ENCODE peak calls at places on chromosomes 1 and 21, in eight cellular contexts. R, Z, N, S, F, A, D and P are unnamed samples.
A peak's percentile ranks its signal among the peaks of the same experiment; 100 is the strongest.

GRCh38 chr1:20609541-20609940 is 20.6 kb downstream of the CDA start:
- DNase-seq in S (no peak), F (no peak), R (no peak), A (no peak), Z (no peak), N (no peak), D (no peak), P (no peak)

GRCh38 chr1:1763657-1764621 is 14.3 kb downstream of the NADK start:
- DNase-seq in R (peak; percentile 86), A (peak; percentile 95), F (no peak), S (no peak), D (no peak), Z (no peak), N (no peak), P (peak; percentile 51)

GRCh38 chr1:236673284-236673919 is 12.9 kb upstream of the ACTN2 start:
- DNase-seq in A (no peak), S (no peak), F (no peak), R (no peak), N (peak; percentile 41), D (no peak), Z (no peak), P (no peak)

GRCh38 chr1:95197616-95198252 is 36.3 kb upstream of the RWDD3 start:
- DNase-seq in F (no peak), N (peak; percentile 30), A (no peak), Z (no peak), S (no peak), R (no peak), D (no peak), P (no peak)

GRCh38 chr1:226946841-226947240 is 6.7 kb downstream of the COQ8A start:
- DNase-seq in Z (no peak), N (peak; percentile 3), R (no peak), D (no peak), A (no peak), S (no peak), F (no peak), P (no peak)

GRCh38 chr1:103958699-103959098 is 209.0 kb downstream of the AMY1C start:
- DNase-seq in F (no peak), A (no peak), Z (no peak), D (no peak), N (no peak), R (no peak), S (no peak), P (no peak)

GRCh38 chr1:92709738-92710137 is 75.2 kb downstream of the EVI5 start:
- DNase-seq in R (no peak), F (no peak), A (no peak), D (no peak), S (no peak), Z (no peak), N (peak; percentile 84), P (no peak)

GRCh38 chr1:85295654-85296053 is 19.2 kb upstream of the BCL10 start:
- DNase-seq in F (no peak), Z (no peak), S (no peak), D (no peak), A (no peak), R (no peak), N (no peak), P (no peak)

GRCh38 chr1:248824301-248824700 is 1.4 kb downstream of the SH3BP5L start:
- DNase-seq in Z (no peak), S (no peak), D (no peak), A (no peak), N (no peak), F (no peak), R (no peak), P (no peak)

GRCh38 chr1:162676767-162677166 is 44.5 kb downstream of the DDR2 start:
- DNase-seq in A (no peak), S (no peak), N (no peak), R (no peak), F (no peak), Z (no peak), D (no peak), P (no peak)

GRCh38 chr1:190303501-190303900 is 174.2 kb downstream of the BRINP3 start:
- DNase-seq in R (no peak), F (no peak), S (no peak), N (no peak), Z (no peak), A (no peak), D (no peak), P (no peak)

GRCh38 chr1:116984406-116985160 is 17.0 kb upstream of the CD101 start:
- DNase-seq in F (no peak), S (no peak), D (no peak), R (no peak), N (no peak), Z (no peak), A (no peak), P (no peak)

GRCh38 chr1:19597463-19598309 is 46.4 kb upstream of the NBL1 start:
- DNase-seq in Z (no peak), A (no peak), R (no peak), S (no peak), N (peak; percentile 60), F (peak; percentile 52), D (no peak), P (no peak)

GRCh38 chr1:109827466-109827865 is 63.7 kb upstream of the EPS8L3 start:
- DNase-seq in F (no peak), S (no peak), N (no peak), A (no peak), Z (no peak), R (no peak), D (no peak), P (no peak)

GRCh38 chr1:158246650-158247049 is 7.6 kb upstream of the CD1A start:
- DNase-seq in D (no peak), Z (no peak), S (no peak), N (peak; percentile 1), A (no peak), R (no peak), F (peak; percentile 31), P (no peak)
- TF ChIP-seq CTCF in D (no peak), Z (no peak), S (peak; percentile 19), N (no peak), A (no peak), R (no peak), F (peak; percentile 10), P (no peak)

GRCh38 chr21:45207839-45208626 is 79.7 kb downstream of the POFUT2 start:
- DNase-seq in A (no peak), R (no peak), S (no peak), N (no peak), Z (no peak), F (no peak), D (no peak), P (no peak)
- TF ChIP-seq CTCF in A (no peak), R (no peak), S (no peak), N (no peak), Z (no peak), F (no peak), D (no peak), P (no peak)

DNA sequence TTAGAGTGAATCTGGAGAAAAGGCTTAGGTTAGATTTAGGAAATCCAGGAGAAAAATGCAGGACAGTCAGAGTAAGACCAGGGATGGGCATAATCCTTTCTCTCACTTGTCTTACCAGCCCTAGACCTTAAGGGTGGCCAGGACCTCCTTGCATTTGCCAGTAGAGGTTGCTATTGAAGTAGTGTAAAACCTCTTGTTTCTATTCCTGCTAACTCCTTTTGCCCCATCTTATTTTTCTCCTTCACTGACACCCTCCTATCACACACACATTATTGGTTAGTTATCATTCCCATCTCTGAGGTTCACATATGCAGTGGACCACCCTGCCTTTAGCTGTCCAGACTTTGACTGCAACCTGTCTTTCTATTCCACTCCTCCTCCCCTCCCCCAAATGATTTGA is 75.0 kb upstream of the MACF1 start:
- DNase-seq in R (no peak), A (no peak), N (peak; percentile 58), S (no peak), F (peak; percentile 22), Z (no peak), D (no peak), P (no peak)
- TF ChIP-seq CTCF in R (no peak), A (peak; percentile 17), N (peak; percentile 28), S (peak; percentile 30), F (peak; percentile 8), Z (no peak), D (peak; percentile 19), P (no peak)

GRCh38 chr1:100265931-100266830 is at the start of gene RTCA:
- DNase-seq in D (peak; percentile 96), F (peak; percentile 88), Z (peak; percentile 88), S (peak; percentile 93), R (peak; percentile 91), A (peak; percentile 99), N (peak; percentile 97), P (peak; percentile 93)
- TF ChIP-seq CTCF in D (peak; percentile 8), F (no peak), Z (no peak), S (no peak), R (no peak), A (no peak), N (no peak), P (no peak)

GRCh38 chr1:26284597-26285351 is 4.9 kb downstream of the SH3BGRL3 start:
- DNase-seq in S (peak; percentile 76), R (peak; percentile 78), D (peak; percentile 66), Z (peak; percentile 47), N (peak; percentile 92), A (peak; percentile 85), F (peak; percentile 84), P (peak; percentile 68)

GRCh38 chr1:26287033-26287711 is 7.3 kb downstream of the SH3BGRL3 start:
- DNase-seq in A (no peak), N (peak; percentile 43), S (peak; percentile 71), R (no peak), D (no peak), F (peak; percentile 73), Z (no peak), P (no peak)

GRCh38 chr1:26286064-26286416 is 6.2 kb downstream of the SH3BGRL3 start:
- DNase-seq in F (no peak), Z (no peak), A (no peak), S (no peak), R (no peak), N (no peak), D (no peak), P (no peak)

GRCh38 chr1:26283871-26284596 is 4.1 kb downstream of the SH3BGRL3 start:
- DNase-seq in S (no peak), R (no peak), D (no peak), F (no peak), Z (no peak), A (no peak), N (no peak), P (no peak)

GRCh38 chr1:26285366-26286063 is 5.6 kb downstream of the SH3BGRL3 start:
- DNase-seq in D (no peak), S (peak; percentile 58), R (no peak), Z (peak; percentile 38), N (no peak), F (peak; percentile 73), A (no peak), P (no peak)
- TF ChIP-seq CTCF in D (no peak), S (peak; percentile 63), R (no peak), Z (peak; percentile 57), N (peak; percentile 48), F (peak; percentile 53), A (peak; percentile 23), P (no peak)